ENCODE peak calls at places on chromosomes 13 and 19, in five cellular contexts. N is astrocyte of the spinal cord, W is GM23338, Q is transverse colon, M is AG09309. V is an unnamed sample.

GRCh38 chr19:44548736-44549135 is 19.3 kb upstream of the CEACAM20 start:
- DNase-seq in N (peak; percentile 41), W (no peak), Q (no peak), M (peak; percentile 3), V (no peak)

GRCh38 chr13:27064252-27064995 is 107.2 kb downstream of the USP12 start:
- DNase-seq in N (no peak), W (no peak), Q (no peak), M (no peak), V (no peak)

GRCh38 chr19:3880471-3881271 is at the start of gene ATCAY:
- DNase-seq in N (no peak), W (peak; percentile 87), Q (no peak), M (no peak), V (no peak)

GRCh38 chr19:49857061-49857833 is 6.3 kb downstream of the PTOV1 start:
- DNase-seq in N (no peak), W (no peak), Q (no peak), M (no peak), V (no peak)

GRCh38 chr13:70253411-70253810 is 145.2 kb upstream of the KLHL1 start:
- DNase-seq in N (no peak), W (no peak), Q (no peak), M (no peak), V (no peak)

GRCh38 chr13:20161275-20161950 is 561 bp upstream of the GJA3 start:
- DNase-seq in N (no peak), W (peak; percentile 50), Q (peak; percentile 39), M (no peak), V (no peak)

GRCh38 chr13:52921194-52921593 is 72.8 kb upstream of the PCDH8 start:
- DNase-seq in N (no peak), W (no peak), Q (no peak), M (no peak), V (no peak)

GRCh38 chr19:55646889-55647731 is 902 bp upstream of the CCDC106 start:
- DNase-seq in N (no peak), W (no peak), Q (no peak), M (no peak), V (no peak)

GRCh38 chr19:1354496-1355257 is 29.0 kb upstream of the NDUFS7 start:
- DNase-seq in N (peak; percentile 85), W (peak; percentile 91), Q (peak; percentile 93), M (peak; percentile 28), V (no peak)

GRCh38 chr13:96091164-96091931 is 1.4 kb downstream of the HS6ST3 start:
- DNase-seq in N (peak; percentile 7), W (peak; percentile 67), Q (no peak), M (no peak), V (no peak)

GRCh38 chr13:96090240-96091101 is 564 bp downstream of the HS6ST3 start:
- DNase-seq in N (peak; percentile 7), W (peak; percentile 68), Q (no peak), M (no peak), V (no peak)

GRCh38 chr13:96089139-96089538 is 768 bp upstream of the HS6ST3 start:
- DNase-seq in N (no peak), W (no peak), Q (no peak), M (no peak), V (no peak)

GRCh38 chr13:96091932-96092253 is 2.0 kb downstream of the HS6ST3 start:
- DNase-seq in N (no peak), W (no peak), Q (no peak), M (no peak), V (no peak)

GRCh38 chr13:96089749-96090239 is at the start of gene HS6ST3:
- DNase-seq in N (peak; percentile 8), W (peak; percentile 75), Q (no peak), M (no peak), V (no peak)
- H3K4me3 ChIP-seq in N (peak within 1 kb of the TSS; percentile 43), W (peak within 1 kb of the TSS; percentile 83), Q (peak within 1 kb of the TSS; percentile 22), M (peak within 1 kb of the TSS; percentile 41), V (peak within 1 kb of the TSS; percentile 30)

DNA sequence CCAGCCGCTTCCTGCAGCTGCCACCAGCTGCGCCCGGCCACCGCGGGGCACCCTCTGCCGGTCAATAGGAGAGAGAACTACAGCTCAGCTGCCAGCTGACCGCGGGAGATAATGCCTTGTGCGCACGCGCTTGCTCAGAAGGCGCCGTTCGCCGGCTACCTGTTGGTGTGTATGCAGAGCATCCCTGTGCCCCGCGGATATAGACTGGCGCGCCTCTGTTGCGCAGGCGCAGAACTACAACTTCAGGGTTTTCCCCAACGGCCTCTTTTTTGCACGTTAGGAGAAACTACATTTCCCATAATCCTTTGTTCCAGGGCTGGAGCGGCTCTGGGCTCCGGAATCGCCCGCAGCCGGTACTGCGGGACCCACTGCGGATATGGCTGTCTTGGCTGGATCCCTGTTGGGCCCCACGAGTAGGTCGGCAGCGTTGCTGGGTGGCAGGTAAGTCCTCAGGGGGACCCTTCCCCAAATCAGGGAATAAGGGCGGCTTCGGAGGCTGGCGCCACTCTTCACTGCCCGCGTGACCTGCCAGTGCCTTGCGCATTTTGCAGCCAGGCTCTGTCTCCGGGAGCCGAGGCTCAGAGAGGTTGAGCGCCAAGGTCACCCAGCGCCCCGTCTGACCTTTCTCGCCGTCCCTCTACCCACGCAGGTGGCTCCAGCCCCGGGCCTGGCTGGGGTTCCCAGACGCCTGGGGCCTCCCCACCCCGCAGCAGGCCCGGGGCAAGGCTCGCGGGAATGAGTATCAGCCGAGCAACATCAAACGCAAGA is at the start of gene MRPL34:
- DNase-seq in N (peak; percentile 99), W (peak; percentile 99), Q (peak; percentile 98), M (peak; percentile 96), V (peak; percentile 97)
- H3K4me3 ChIP-seq in N (peak within 1 kb of the TSS; percentile 63), W (peak within 1 kb of the TSS; percentile 91), Q (peak within 1 kb of the TSS; percentile 52), M (peak within 1 kb of the TSS; percentile 77), V (peak within 1 kb of the TSS; percentile 66)

GRCh38 chr19:9354651-9355050 is 8.2 kb upstream of the ZNF177 start:
- DNase-seq in N (no peak), W (no peak), Q (no peak), M (no peak), V (no peak)
- H3K4me3 ChIP-seq in N (no peak overlapping the region), W (no peak overlapping the region), Q (no peak overlapping the region), M (no peak overlapping the region), V (no peak overlapping the region)

GRCh38 chr19:51994048-51994644 is 7.5 kb upstream of the ZNF350 start:
- DNase-seq in N (peak; percentile 3), W (no peak), Q (no peak), M (no peak), V (no peak)

DNA sequence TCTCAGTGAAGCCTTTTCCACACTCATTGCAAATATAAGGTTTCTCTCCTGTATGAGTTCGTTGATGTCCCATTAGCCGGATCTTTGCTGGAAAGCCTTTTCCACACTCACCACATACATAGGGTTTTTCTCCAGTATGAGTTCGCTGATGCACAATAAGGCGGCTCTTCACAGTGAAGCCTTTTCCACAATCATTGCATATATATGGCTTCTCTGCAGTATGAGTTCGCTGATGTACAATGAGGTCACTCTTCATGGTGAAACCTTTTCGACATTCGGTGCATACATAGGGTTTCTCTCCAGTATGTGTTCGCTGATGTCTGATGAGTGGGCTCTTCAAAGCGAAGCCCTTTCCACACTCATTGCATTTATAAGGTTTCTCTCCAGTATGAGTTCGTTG is 6.8 kb upstream of the ZNF350 start:
- DNase-seq in N (no peak), W (no peak), Q (no peak), M (no peak), V (no peak)
- H3K4me3 ChIP-seq in N (no peak overlapping the region), W (no peak overlapping the region), Q (no peak overlapping the region), M (no peak overlapping the region), V (no peak overlapping the region)

DNA sequence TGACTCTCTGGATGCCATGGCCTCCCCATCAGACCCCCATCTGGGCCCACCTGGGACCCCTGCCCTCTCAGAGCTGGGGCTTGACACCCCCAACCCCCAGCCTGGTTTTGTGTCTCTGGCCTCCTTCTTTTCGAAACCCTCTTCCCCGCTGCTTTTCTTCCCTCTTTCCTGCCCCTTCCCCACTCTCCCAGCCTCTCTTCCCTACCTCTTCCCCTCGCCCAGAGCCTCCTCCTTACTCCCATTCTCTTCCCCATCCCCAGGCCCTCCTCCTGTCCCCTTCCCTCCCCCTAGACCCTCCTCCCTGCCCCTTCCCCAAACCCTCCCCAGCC is 2.1 kb downstream of the TNFSF9 start:
- DNase-seq in N (no peak), W (no peak), Q (no peak), M (no peak), V (no peak)
- H3K4me3 ChIP-seq in N (no peak overlapping the region), W (peak overlapping the region; percentile 72), Q (no peak overlapping the region), M (no peak overlapping the region), V (peak overlapping the region; percentile 49)

GRCh38 chr13:111225810-111226546 is 94.5 kb upstream of the TEX29 start:
- DNase-seq in N (no peak), W (no peak), Q (no peak), M (no peak), V (no peak)

GRCh38 chr13:111227405-111227804 is 93.0 kb upstream of the TEX29 start:
- DNase-seq in N (peak; percentile 39), W (no peak), Q (no peak), M (no peak), V (no peak)

GRCh38 chr13:111230385-111230930 is 90.0 kb upstream of the TEX29 start:
- DNase-seq in N (no peak), W (no peak), Q (no peak), M (no peak), V (no peak)

GRCh38 chr13:111225184-111225583 is 95.3 kb upstream of the TEX29 start:
- DNase-seq in N (no peak), W (no peak), Q (no peak), M (no peak), V (no peak)

GRCh38 chr13:111228262-111229144 is 91.9 kb upstream of the TEX29 start:
- DNase-seq in N (peak; percentile 97), W (no peak), Q (no peak), M (no peak), V (no peak)
- H3K4me3 ChIP-seq in N (peak overlapping the region; percentile 25), W (no peak overlapping the region), Q (no peak overlapping the region), M (no peak overlapping the region), V (no peak overlapping the region)

DNA sequence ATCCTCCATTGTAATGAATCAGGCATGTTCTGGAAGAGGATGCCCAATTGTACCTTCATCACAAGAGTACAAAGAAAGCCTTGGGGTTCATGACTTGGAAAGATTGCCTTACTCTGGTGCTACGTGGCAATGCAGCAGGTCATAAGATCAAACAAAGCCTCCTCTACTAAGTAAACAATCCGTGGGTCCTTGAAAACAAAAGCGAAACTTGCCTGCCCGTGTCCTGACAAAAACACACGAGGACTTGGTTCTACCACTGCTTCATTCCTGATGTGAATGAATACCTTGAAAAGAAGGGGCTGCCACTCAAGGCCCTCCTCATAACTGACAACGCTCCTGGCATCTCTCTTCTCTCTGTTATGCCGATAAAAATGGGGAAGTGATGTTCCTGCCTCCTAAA is 18.9 kb downstream of the ZNF563 start:
- DNase-seq in N (no peak), W (no peak), Q (no peak), M (no peak), V (no peak)
- H3K4me3 ChIP-seq in N (no peak overlapping the region), W (no peak overlapping the region), Q (no peak overlapping the region), M (no peak overlapping the region), V (no peak overlapping the region)

V was measured in HFF-Myc.